ENCODE peak calls at places on chromosome X, in four cellular contexts. One of them, this sample, is unnamed.

GRCh38 chrX:18537068-18537467 is 111.7 kb downstream of the CDKL5 start:
- DNase-seq in GM12864: no peak
- DNase-seq in GM06990: peak; percentile 20
- DNase-seq in keratinocyte: no peak
- DNase-seq in this sample: no peak

GRCh38 chrX:136586386-136586785 is 54.4 kb downstream of the VGLL1 start:
- DNase-seq in keratinocyte: no peak
- DNase-seq in GM12864: no peak
- DNase-seq in GM06990: no peak
- DNase-seq in this sample: no peak

GRCh38 chrX:135432881-135433521 is 11.3 kb downstream of the SMIM10L2A start:
- DNase-seq in GM12864: no peak
- DNase-seq in keratinocyte: no peak
- DNase-seq in GM06990: no peak
- DNase-seq in this sample: no peak

GRCh38 chrX:25067271-25068172 is 51.8 kb upstream of the ARX start:
- DNase-seq in keratinocyte: no peak
- DNase-seq in GM12864: no peak
- DNase-seq in GM06990: peak; percentile 3
- DNase-seq in this sample: peak; percentile 8

GRCh38 chrX:55161581-55161980 is 58.6 kb upstream of the PAGE5 start:
- DNase-seq in GM06990: no peak
- DNase-seq in GM12864: no peak
- DNase-seq in keratinocyte: no peak
- DNase-seq in this sample: no peak

GRCh38 chrX:23333842-23334535 is 660 bp upstream of the PTCHD1 start:
- DNase-seq in GM12864: no peak
- DNase-seq in GM06990: peak; percentile 3
- DNase-seq in keratinocyte: no peak
- DNase-seq in this sample: no peak

GRCh38 chrX:11085305-11085704 is 25.8 kb upstream of the HCCS start:
- DNase-seq in keratinocyte: no peak
- DNase-seq in GM06990: no peak
- DNase-seq in GM12864: no peak
- DNase-seq in this sample: no peak

GRCh38 chrX:99914676-99915075 is 495.4 kb downstream of the PCDH19 start:
- DNase-seq in GM06990: no peak
- DNase-seq in GM12864: no peak
- DNase-seq in keratinocyte: no peak
- DNase-seq in this sample: no peak

GRCh38 chrX:132292753-132293152 is 73.5 kb upstream of the RAP2C start:
- DNase-seq in GM12864: peak; percentile 12
- DNase-seq in GM06990: peak; percentile 1
- DNase-seq in keratinocyte: peak; percentile 15
- DNase-seq in this sample: peak; percentile 42

GRCh38 chrX:154096140-154097002 is 1.1 kb downstream of the MECP2 start:
- DNase-seq in GM12864: no peak
- DNase-seq in keratinocyte: no peak
- DNase-seq in GM06990: peak; percentile 32
- DNase-seq in this sample: peak; percentile 22

GRCh38 chrX:48598645-48599044 is 1.4 kb downstream of the WDR13 start:
- DNase-seq in GM12864: no peak
- DNase-seq in GM06990: no peak
- DNase-seq in keratinocyte: no peak
- DNase-seq in this sample: no peak

GRCh38 chrX:124507276-124507675 is 160.9 kb downstream of the SH2D1A start:
- DNase-seq in GM06990: no peak
- DNase-seq in keratinocyte: peak; percentile 15
- DNase-seq in GM12864: no peak
- DNase-seq in this sample: no peak

GRCh38 chrX:22340022-22340616 is 67.4 kb downstream of the CBLL2 start:
- DNase-seq in GM06990: no peak
- DNase-seq in keratinocyte: no peak
- DNase-seq in GM12864: no peak
- DNase-seq in this sample: no peak

GRCh38 chrX:155031657-155032056 is 5.0 kb downstream of the FUNDC2 start:
- DNase-seq in GM06990: no peak
- DNase-seq in keratinocyte: no peak
- DNase-seq in GM12864: no peak
- DNase-seq in this sample: no peak

GRCh38 chrX:118978451-118978850 is 4.0 kb downstream of the LONRF3 start:
- DNase-seq in GM06990: no peak
- DNase-seq in GM12864: no peak
- DNase-seq in keratinocyte: no peak
- DNase-seq in this sample: no peak

GRCh38 chrX:108736509-108737479 is at the start of gene IRS4:
- DNase-seq in GM12864: no peak
- DNase-seq in keratinocyte: no peak
- DNase-seq in GM06990: no peak
- DNase-seq in this sample: peak; percentile 7

GRCh38 chrX:118499295-118499694 is 3.7 kb downstream of the DOCK11 start:
- DNase-seq in GM12864: no peak
- DNase-seq in keratinocyte: no peak
- DNase-seq in GM06990: no peak
- DNase-seq in this sample: no peak

GRCh38 chrX:154458954-154459829 is 1.1 kb downstream of the PLXNA3 start:
- DNase-seq in GM06990: no peak
- DNase-seq in GM12864: no peak
- DNase-seq in keratinocyte: no peak
- DNase-seq in this sample: no peak

GRCh38 chrX:150898343-150899190 is at the start of gene CD99L2:
- DNase-seq in GM06990: peak; percentile 93
- DNase-seq in keratinocyte: no peak
- DNase-seq in GM12864: no peak
- DNase-seq in this sample: peak; percentile 95

GRCh38 chrX:122583526-122583925 is 600.6 kb upstream of the GRIA3 start:
- DNase-seq in GM06990: no peak
- DNase-seq in keratinocyte: no peak
- DNase-seq in GM12864: no peak
- DNase-seq in this sample: no peak

GRCh38 chrX:48897157-48897620 is 379 bp downstream of the TIMM17B start:
- DNase-seq in keratinocyte: no peak
- DNase-seq in GM06990: peak; percentile 71
- DNase-seq in GM12864: no peak
- DNase-seq in this sample: no peak

GRCh38 chrX:19670854-19671620 is 155.7 kb upstream of the MAP3K15 start:
- DNase-seq in GM06990: no peak
- DNase-seq in keratinocyte: no peak
- DNase-seq in GM12864: no peak
- DNase-seq in this sample: no peak
- TF ChIP-seq CTCF in GM06990: no peak
- TF ChIP-seq CTCF in keratinocyte: no peak
- TF ChIP-seq CTCF in GM12864: no peak
- TF ChIP-seq CTCF in this sample: no peak

DNA sequence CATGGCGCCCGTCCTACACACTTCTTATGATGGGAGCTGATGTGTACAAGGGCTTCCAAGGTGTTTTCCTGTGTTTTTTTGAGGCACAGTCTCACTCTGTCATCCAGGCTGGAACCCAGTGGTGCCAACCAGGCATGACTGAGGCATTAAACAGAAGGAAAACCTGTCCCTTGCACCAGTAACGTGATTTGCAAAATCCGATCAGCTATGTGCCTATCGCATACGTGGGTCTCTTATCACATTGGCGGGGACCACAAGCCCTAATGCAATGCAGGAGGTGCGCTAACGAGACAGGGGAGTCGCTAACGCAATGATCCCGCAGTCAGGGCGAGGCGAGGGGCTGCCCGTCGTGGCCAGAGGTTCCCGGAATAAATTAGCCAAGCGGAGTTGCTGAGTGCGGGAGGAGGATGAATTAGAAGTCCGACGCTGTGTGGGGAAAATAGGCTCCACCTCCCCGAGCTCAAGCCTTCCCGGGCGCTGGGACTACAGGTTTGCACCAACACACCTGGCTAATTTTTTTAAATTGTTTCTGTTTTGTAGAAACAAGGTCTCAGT is 162.7 kb downstream of the SHOX start:
- DNase-seq in keratinocyte: no peak
- DNase-seq in GM06990: no peak
- DNase-seq in GM12864: no peak
- DNase-seq in this sample: no peak
- TF ChIP-seq CTCF in keratinocyte: no peak
- TF ChIP-seq CTCF in GM06990: no peak
- TF ChIP-seq CTCF in GM12864: no peak
- TF ChIP-seq CTCF in this sample: no peak

GRCh38 chrX:19881559-19881958 is 5.8 kb downstream of the SH3KBP1 start:
- DNase-seq in GM12864: no peak
- DNase-seq in keratinocyte: no peak
- DNase-seq in GM06990: no peak
- DNase-seq in this sample: no peak

GRCh38 chrX:19882066-19882775 is 5.2 kb downstream of the SH3KBP1 start:
- DNase-seq in GM12864: no peak
- DNase-seq in GM06990: no peak
- DNase-seq in keratinocyte: no peak
- DNase-seq in this sample: no peak

GRCh38 chrX:19879181-19879580 is 8.2 kb downstream of the SH3KBP1 start:
- DNase-seq in GM12864: no peak
- DNase-seq in keratinocyte: no peak
- DNase-seq in GM06990: no peak
- DNase-seq in this sample: no peak

GRCh38 chrX:19877431-19877830 is 10.0 kb downstream of the SH3KBP1 start:
- DNase-seq in GM12864: no peak
- DNase-seq in GM06990: no peak
- DNase-seq in keratinocyte: no peak
- DNase-seq in this sample: no peak

DNA sequence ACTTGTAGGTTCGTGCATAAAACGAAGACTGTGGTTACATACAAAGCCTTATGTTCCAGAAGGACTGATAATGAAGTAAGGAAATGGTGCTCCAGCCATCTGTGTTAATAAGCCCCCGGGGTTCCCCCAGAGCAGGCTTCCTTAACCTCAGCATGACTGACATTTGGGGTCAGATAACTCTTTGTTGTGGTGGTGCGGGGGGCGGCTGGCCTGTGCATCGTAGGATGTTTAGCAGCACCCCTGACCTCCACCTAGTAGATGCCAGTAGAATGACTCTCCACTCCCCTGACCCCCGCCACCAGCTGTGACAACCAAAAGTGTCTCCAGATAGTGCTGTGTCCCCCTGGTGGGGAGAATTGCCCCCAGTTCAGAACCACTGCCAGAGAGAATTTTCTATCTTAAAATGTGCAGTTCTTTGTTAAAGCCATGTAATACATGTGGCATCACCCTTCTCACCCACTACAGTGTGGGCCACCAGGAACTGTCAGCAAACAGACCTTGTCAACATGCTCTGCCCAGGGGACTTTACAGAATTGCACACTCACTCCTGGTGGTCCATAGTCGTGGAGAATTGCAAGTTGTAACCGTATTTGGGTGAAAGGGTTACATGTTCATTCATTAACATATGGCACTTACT is 7.5 kb downstream of the SH3KBP1 start:
- DNase-seq in GM12864: no peak
- DNase-seq in GM06990: no peak
- DNase-seq in keratinocyte: no peak
- DNase-seq in this sample: no peak
- TF ChIP-seq CTCF in GM12864: peak; percentile 11
- TF ChIP-seq CTCF in GM06990: no peak
- TF ChIP-seq CTCF in keratinocyte: no peak
- TF ChIP-seq CTCF in this sample: no peak

DNA sequence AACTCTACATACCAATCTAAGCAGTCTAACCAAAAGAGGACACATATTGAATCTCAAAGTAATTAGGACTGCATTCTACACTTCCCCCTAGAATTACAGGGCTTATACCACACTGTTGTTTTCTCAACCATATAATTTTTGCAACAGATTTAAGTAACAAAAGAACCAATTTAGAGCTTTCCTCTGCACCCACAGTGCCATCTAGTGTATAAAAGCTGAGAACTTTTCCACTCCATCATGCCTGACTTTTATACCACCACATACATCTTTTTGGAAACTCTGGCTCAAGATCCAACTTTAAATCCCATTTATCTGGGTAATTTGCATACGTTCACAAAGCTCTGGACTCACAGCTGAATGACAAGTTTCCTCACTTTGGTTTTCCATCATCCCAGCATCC is 99.5 kb downstream of the EFHC2 start:
- DNase-seq in GM06990: no peak
- DNase-seq in GM12864: no peak
- DNase-seq in keratinocyte: no peak
- DNase-seq in this sample: no peak
- TF ChIP-seq CTCF in GM06990: peak; percentile 47
- TF ChIP-seq CTCF in GM12864: peak; percentile 42
- TF ChIP-seq CTCF in keratinocyte: no peak
- TF ChIP-seq CTCF in this sample: peak; percentile 6

GRCh38 chrX:45767021-45767491 is 566.4 kb upstream of the DIPK2B start:
- DNase-seq in GM06990: no peak
- DNase-seq in GM12864: no peak
- DNase-seq in keratinocyte: no peak
- DNase-seq in this sample: no peak
- TF ChIP-seq CTCF in GM06990: no peak
- TF ChIP-seq CTCF in GM12864: no peak
- TF ChIP-seq CTCF in keratinocyte: no peak
- TF ChIP-seq CTCF in this sample: no peak

GRCh38 chrX:19863237-19864223 is 23.9 kb downstream of the SH3KBP1 start:
- DNase-seq in GM12864: peak; percentile 82
- DNase-seq in GM06990: peak; percentile 75
- DNase-seq in keratinocyte: no peak
- DNase-seq in this sample: no peak

GRCh38 chrX:19864736-19865135 is 22.7 kb downstream of the SH3KBP1 start:
- DNase-seq in GM12864: no peak
- DNase-seq in keratinocyte: no peak
- DNase-seq in GM06990: no peak
- DNase-seq in this sample: no peak

GRCh38 chrX:19860571-19860970 is 26.8 kb downstream of the SH3KBP1 start:
- DNase-seq in GM12864: no peak
- DNase-seq in keratinocyte: no peak
- DNase-seq in GM06990: no peak
- DNase-seq in this sample: no peak

GRCh38 chrX:19865567-19866363 is 21.6 kb downstream of the SH3KBP1 start:
- DNase-seq in keratinocyte: no peak
- DNase-seq in GM12864: no peak
- DNase-seq in GM06990: no peak
- DNase-seq in this sample: no peak

GRCh38 chrX:19862634-19863236 is 24.7 kb downstream of the SH3KBP1 start:
- DNase-seq in GM06990: no peak
- DNase-seq in GM12864: no peak
- DNase-seq in keratinocyte: no peak
- DNase-seq in this sample: no peak
- TF ChIP-seq CTCF in GM06990: no peak
- TF ChIP-seq CTCF in GM12864: no peak
- TF ChIP-seq CTCF in keratinocyte: no peak
- TF ChIP-seq CTCF in this sample: no peak

This sample was measured in GM20000.